ENCODE peak calls at places on chromosomes 16 and 17, in five cellular contexts. One of them, this sample, is unnamed.

GRCh38 chr17:73435412-73435811 is 123.6 kb upstream of the CDC42EP4 start:
- DNase-seq in body of pancreas: no peak
- DNase-seq in foreskin fibroblast: no peak
- DNase-seq in H1: no peak
- DNase-seq in activated B cell treated with CpG ODN at 0.5 μM for 24 hours: no peak
- DNase-seq in this sample: no peak

GRCh38 chr17:63480826-63481487 is 4.1 kb downstream of the ACE start:
- DNase-seq in H1: no peak
- DNase-seq in activated B cell treated with CpG ODN at 0.5 μM for 24 hours: no peak
- DNase-seq in body of pancreas: peak
- DNase-seq in foreskin fibroblast: no peak
- DNase-seq in this sample: no peak

GRCh38 chr17:48625502-48626201 is 506 bp downstream of the HOXB9 start:
- DNase-seq in activated B cell treated with CpG ODN at 0.5 μM for 24 hours: peak
- DNase-seq in foreskin fibroblast: no peak
- DNase-seq in body of pancreas: peak
- DNase-seq in H1: peak
- DNase-seq in this sample: no peak

GRCh38 chr17:81941484-81942166 is 4.5 kb upstream of the PYCR1 start:
- DNase-seq in activated B cell treated with CpG ODN at 0.5 μM for 24 hours: no peak
- DNase-seq in H1: no peak
- DNase-seq in foreskin fibroblast: no peak
- DNase-seq in body of pancreas: no peak
- DNase-seq in this sample: no peak

GRCh38 chr17:1275962-1276736 is 3.3 kb upstream of the TRARG1 start:
- DNase-seq in body of pancreas: peak
- DNase-seq in foreskin fibroblast: peak
- DNase-seq in activated B cell treated with CpG ODN at 0.5 μM for 24 hours: peak
- DNase-seq in H1: peak
- DNase-seq in this sample: no peak

GRCh38 chr17:3603870-3604259 is 5.3 kb downstream of the TRPV1 start:
- DNase-seq in activated B cell treated with CpG ODN at 0.5 μM for 24 hours: no peak
- DNase-seq in foreskin fibroblast: no peak
- DNase-seq in H1: no peak
- DNase-seq in body of pancreas: no peak
- DNase-seq in this sample: no peak

GRCh38 chr17:17043668-17044226 is 1.5 kb downstream of the MPRIP start:
- DNase-seq in body of pancreas: no peak
- DNase-seq in foreskin fibroblast: peak
- DNase-seq in H1: no peak
- DNase-seq in activated B cell treated with CpG ODN at 0.5 μM for 24 hours: no peak
- DNase-seq in this sample: no peak

GRCh38 chr16:69003500-69003899 is 102.0 kb upstream of the HAS3 start:
- DNase-seq in body of pancreas: no peak
- DNase-seq in H1: no peak
- DNase-seq in foreskin fibroblast: no peak
- DNase-seq in activated B cell treated with CpG ODN at 0.5 μM for 24 hours: no peak
- DNase-seq in this sample: no peak

GRCh38 chr17:7854851-7855642 is at the start of gene TMEM88:
- DNase-seq in foreskin fibroblast: no peak
- DNase-seq in H1: peak
- DNase-seq in body of pancreas: no peak
- DNase-seq in activated B cell treated with CpG ODN at 0.5 μM for 24 hours: peak
- DNase-seq in this sample: peak

GRCh38 chr17:29807520-29808361 is 122.3 kb downstream of the SSH2 start:
- DNase-seq in foreskin fibroblast: peak
- DNase-seq in H1: peak
- DNase-seq in activated B cell treated with CpG ODN at 0.5 μM for 24 hours: peak
- DNase-seq in body of pancreas: peak
- DNase-seq in this sample: no peak

GRCh38 chr16:3188675-3188924 is 596 bp downstream of the OR1F1 start:
- DNase-seq in H1: no peak
- DNase-seq in activated B cell treated with CpG ODN at 0.5 μM for 24 hours: no peak
- DNase-seq in body of pancreas: no peak
- DNase-seq in foreskin fibroblast: no peak
- DNase-seq in this sample: no peak

GRCh38 chr17:27657620-27658019 is 26.6 kb downstream of the LGALS9 start:
- DNase-seq in activated B cell treated with CpG ODN at 0.5 μM for 24 hours: no peak
- DNase-seq in foreskin fibroblast: peak
- DNase-seq in body of pancreas: no peak
- DNase-seq in H1: no peak
- DNase-seq in this sample: no peak

GRCh38 chr16:20857281-20857680 is 42.9 kb downstream of the DCUN1D3 start:
- DNase-seq in H1: no peak
- DNase-seq in body of pancreas: no peak
- DNase-seq in foreskin fibroblast: no peak
- DNase-seq in activated B cell treated with CpG ODN at 0.5 μM for 24 hours: no peak
- DNase-seq in this sample: no peak

GRCh38 chr16:31128711-31129567 is 6.6 kb downstream of the PRSS8 start:
- DNase-seq in activated B cell treated with CpG ODN at 0.5 μM for 24 hours: no peak
- DNase-seq in H1: no peak
- DNase-seq in foreskin fibroblast: no peak
- DNase-seq in body of pancreas: peak
- DNase-seq in this sample: no peak

GRCh38 chr17:83201206-83202001 is 122.0 kb downstream of the METRNL start:
- DNase-seq in body of pancreas: peak
- DNase-seq in foreskin fibroblast: no peak
- DNase-seq in activated B cell treated with CpG ODN at 0.5 μM for 24 hours: peak
- DNase-seq in H1: no peak
- DNase-seq in this sample: no peak

GRCh38 chr17:142876-143784 is 5.8 kb downstream of the SCGB1C2 start:
- DNase-seq in activated B cell treated with CpG ODN at 0.5 μM for 24 hours: peak
- DNase-seq in body of pancreas: no peak
- DNase-seq in foreskin fibroblast: no peak
- DNase-seq in H1: no peak
- DNase-seq in this sample: peak

GRCh38 chr16:49542391-49542891 is 168.8 kb downstream of the C16orf78 start:
- DNase-seq in H1: no peak
- DNase-seq in foreskin fibroblast: no peak
- DNase-seq in body of pancreas: no peak
- DNase-seq in activated B cell treated with CpG ODN at 0.5 μM for 24 hours: no peak
- DNase-seq in this sample: no peak

GRCh38 chr17:7015587-7016020 is 3.2 kb downstream of the RNASEK start:
- DNase-seq in foreskin fibroblast: peak
- DNase-seq in body of pancreas: no peak
- DNase-seq in H1: no peak
- DNase-seq in activated B cell treated with CpG ODN at 0.5 μM for 24 hours: no peak
- DNase-seq in this sample: no peak

GRCh38 chr17:17535957-17536356 is 39.8 kb upstream of the RASD1 start:
- DNase-seq in body of pancreas: peak
- DNase-seq in activated B cell treated with CpG ODN at 0.5 μM for 24 hours: no peak
- DNase-seq in H1: no peak
- DNase-seq in foreskin fibroblast: peak
- DNase-seq in this sample: no peak

GRCh38 chr17:1484586-1485310 is 7.7 kb downstream of the MYO1C start:
- DNase-seq in activated B cell treated with CpG ODN at 0.5 μM for 24 hours: peak
- DNase-seq in body of pancreas: peak
- DNase-seq in foreskin fibroblast: peak
- DNase-seq in H1: peak
- DNase-seq in this sample: no peak

GRCh38 chr16:65681406-65681805 is 559.5 kb upstream of the CDH11 start:
- DNase-seq in H1: no peak
- DNase-seq in body of pancreas: no peak
- DNase-seq in activated B cell treated with CpG ODN at 0.5 μM for 24 hours: no peak
- DNase-seq in foreskin fibroblast: no peak
- DNase-seq in this sample: no peak

GRCh38 chr16:86692476-86692875 is 114.1 kb downstream of the FOXL1 start:
- DNase-seq in activated B cell treated with CpG ODN at 0.5 μM for 24 hours: no peak
- DNase-seq in H1: no peak
- DNase-seq in foreskin fibroblast: no peak
- DNase-seq in body of pancreas: no peak
- DNase-seq in this sample: no peak

GRCh38 chr17:58679263-58680037 is 12.4 kb downstream of the TEX14 start:
- DNase-seq in body of pancreas: no peak
- DNase-seq in H1: no peak
- DNase-seq in activated B cell treated with CpG ODN at 0.5 μM for 24 hours: no peak
- DNase-seq in foreskin fibroblast: no peak
- DNase-seq in this sample: no peak

GRCh38 chr17:66310528-66311148 is 8.2 kb downstream of the PRKCA start:
- DNase-seq in body of pancreas: no peak
- DNase-seq in H1: peak
- DNase-seq in foreskin fibroblast: no peak
- DNase-seq in activated B cell treated with CpG ODN at 0.5 μM for 24 hours: no peak
- DNase-seq in this sample: no peak

GRCh38 chr16:10964891-10965326 is 20.5 kb downstream of the CLEC16A start:
- DNase-seq in activated B cell treated with CpG ODN at 0.5 μM for 24 hours: no peak
- DNase-seq in foreskin fibroblast: no peak
- DNase-seq in H1: no peak
- DNase-seq in body of pancreas: no peak
- DNase-seq in this sample: no peak

GRCh38 chr17:29292992-29293889 is 707 bp downstream of the NUFIP2 start:
- DNase-seq in H1: peak
- DNase-seq in body of pancreas: peak
- DNase-seq in foreskin fibroblast: peak
- DNase-seq in activated B cell treated with CpG ODN at 0.5 μM for 24 hours: peak
- DNase-seq in this sample: peak

GRCh38 chr17:76265624-76266243 is 586 bp downstream of the UBALD2 start:
- DNase-seq in H1: peak
- DNase-seq in activated B cell treated with CpG ODN at 0.5 μM for 24 hours: no peak
- DNase-seq in foreskin fibroblast: peak
- DNase-seq in body of pancreas: peak
- DNase-seq in this sample: no peak

GRCh38 chr17:5500247-5500803 is 14.0 kb downstream of the MIS12 start:
- DNase-seq in body of pancreas: no peak
- DNase-seq in foreskin fibroblast: peak
- DNase-seq in activated B cell treated with CpG ODN at 0.5 μM for 24 hours: no peak
- DNase-seq in H1: no peak
- DNase-seq in this sample: no peak

GRCh38 chr17:36778458-36778857 is 158.8 kb upstream of the LHX1 start:
- DNase-seq in foreskin fibroblast: no peak
- DNase-seq in H1: no peak
- DNase-seq in body of pancreas: no peak
- DNase-seq in activated B cell treated with CpG ODN at 0.5 μM for 24 hours: no peak
- DNase-seq in this sample: no peak

GRCh38 chr17:8056232-8056975 is 17.5 kb downstream of the ALOX15B start:
- DNase-seq in body of pancreas: peak
- DNase-seq in foreskin fibroblast: peak
- DNase-seq in activated B cell treated with CpG ODN at 0.5 μM for 24 hours: peak
- DNase-seq in H1: no peak
- DNase-seq in this sample: no peak

GRCh38 chr17:50345443-50346312 is at the start of gene XYLT2:
- DNase-seq in foreskin fibroblast: peak
- DNase-seq in activated B cell treated with CpG ODN at 0.5 μM for 24 hours: peak
- DNase-seq in body of pancreas: peak
- DNase-seq in H1: peak
- DNase-seq in this sample: peak

GRCh38 chr16:10886739-10887269 is 9.8 kb downstream of the CIITA start:
- DNase-seq in body of pancreas: no peak
- DNase-seq in foreskin fibroblast: no peak
- DNase-seq in H1: no peak
- DNase-seq in activated B cell treated with CpG ODN at 0.5 μM for 24 hours: no peak
- DNase-seq in this sample: no peak

GRCh38 chr17:44002141-44002848 is 2.1 kb upstream of the NAGS start:
- DNase-seq in body of pancreas: no peak
- DNase-seq in H1: no peak
- DNase-seq in foreskin fibroblast: peak
- DNase-seq in activated B cell treated with CpG ODN at 0.5 μM for 24 hours: no peak
- DNase-seq in this sample: no peak

GRCh38 chr17:7912927-7913524 is 3.1 kb downstream of the RNF227 start:
- DNase-seq in H1: no peak
- DNase-seq in foreskin fibroblast: peak
- DNase-seq in activated B cell treated with CpG ODN at 0.5 μM for 24 hours: no peak
- DNase-seq in body of pancreas: peak
- DNase-seq in this sample: no peak

GRCh38 chr17:600576-601301 is 113.9 kb downstream of the VPS53 start:
- DNase-seq in activated B cell treated with CpG ODN at 0.5 μM for 24 hours: no peak
- DNase-seq in H1: no peak
- DNase-seq in body of pancreas: no peak
- DNase-seq in foreskin fibroblast: peak
- DNase-seq in this sample: no peak

GRCh38 chr17:74393323-74393942 is 26.1 kb downstream of the GPR142 start:
- DNase-seq in body of pancreas: no peak
- DNase-seq in activated B cell treated with CpG ODN at 0.5 μM for 24 hours: no peak
- DNase-seq in foreskin fibroblast: no peak
- DNase-seq in H1: no peak
- DNase-seq in this sample: no peak

GRCh38 chr16:70018254-70018653 is 67.1 kb downstream of the CLEC18A start:
- DNase-seq in body of pancreas: peak
- DNase-seq in H1: no peak
- DNase-seq in activated B cell treated with CpG ODN at 0.5 μM for 24 hours: no peak
- DNase-seq in foreskin fibroblast: peak
- DNase-seq in this sample: no peak
- TF ChIP-seq CTCF in body of pancreas: peak
- TF ChIP-seq CTCF in H1: peak
- TF ChIP-seq CTCF in activated B cell treated with CpG ODN at 0.5 μM for 24 hours: no peak
- TF ChIP-seq CTCF in foreskin fibroblast: peak
- TF ChIP-seq CTCF in this sample: peak

DNA sequence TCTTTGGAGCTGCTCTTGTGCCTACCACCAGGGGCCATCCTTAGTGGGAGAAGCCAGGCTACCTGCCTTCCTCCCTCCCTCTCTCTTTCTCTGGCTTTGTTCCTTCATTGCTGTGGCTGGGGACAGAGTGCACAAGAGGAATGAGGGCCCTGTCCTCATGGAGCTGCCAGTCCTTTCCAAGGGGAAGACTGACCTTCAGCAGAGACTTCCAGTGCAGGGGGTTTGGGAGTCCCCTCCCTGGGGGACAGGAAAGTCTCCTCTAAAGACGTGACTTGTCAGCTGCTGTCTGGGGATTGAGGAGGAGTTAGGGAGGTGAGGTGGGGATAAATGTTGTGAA is 108.1 kb downstream of the CMIP start:
- DNase-seq in body of pancreas: no peak
- DNase-seq in activated B cell treated with CpG ODN at 0.5 μM for 24 hours: no peak
- DNase-seq in H1: no peak
- DNase-seq in foreskin fibroblast: no peak
- DNase-seq in this sample: no peak
- TF ChIP-seq CTCF in body of pancreas: no peak
- TF ChIP-seq CTCF in activated B cell treated with CpG ODN at 0.5 μM for 24 hours: no peak
- TF ChIP-seq CTCF in H1: peak
- TF ChIP-seq CTCF in foreskin fibroblast: no peak
- TF ChIP-seq CTCF in this sample: no peak

GRCh38 chr16:78666318-78666717 is 566.9 kb downstream of the WWOX start:
- DNase-seq in activated B cell treated with CpG ODN at 0.5 μM for 24 hours: no peak
- DNase-seq in foreskin fibroblast: no peak
- DNase-seq in body of pancreas: no peak
- DNase-seq in H1: no peak
- DNase-seq in this sample: no peak

GRCh38 chr16:78659668-78660217 is 560.3 kb downstream of the WWOX start:
- DNase-seq in activated B cell treated with CpG ODN at 0.5 μM for 24 hours: no peak
- DNase-seq in H1: no peak
- DNase-seq in body of pancreas: no peak
- DNase-seq in foreskin fibroblast: no peak
- DNase-seq in this sample: no peak

GRCh38 chr16:78665373-78665772 is 565.9 kb downstream of the WWOX start:
- DNase-seq in body of pancreas: no peak
- DNase-seq in H1: no peak
- DNase-seq in activated B cell treated with CpG ODN at 0.5 μM for 24 hours: no peak
- DNase-seq in foreskin fibroblast: no peak
- DNase-seq in this sample: no peak

GRCh38 chr16:78660795-78661194 is 561.3 kb downstream of the WWOX start:
- DNase-seq in H1: no peak
- DNase-seq in activated B cell treated with CpG ODN at 0.5 μM for 24 hours: no peak
- DNase-seq in body of pancreas: no peak
- DNase-seq in foreskin fibroblast: no peak
- DNase-seq in this sample: no peak

GRCh38 chr16:78663690-78664089 is 564.2 kb downstream of the WWOX start:
- DNase-seq in foreskin fibroblast: no peak
- DNase-seq in activated B cell treated with CpG ODN at 0.5 μM for 24 hours: no peak
- DNase-seq in H1: no peak
- DNase-seq in body of pancreas: no peak
- DNase-seq in this sample: no peak
- TF ChIP-seq CTCF in foreskin fibroblast: no peak
- TF ChIP-seq CTCF in activated B cell treated with CpG ODN at 0.5 μM for 24 hours: no peak
- TF ChIP-seq CTCF in H1: no peak
- TF ChIP-seq CTCF in body of pancreas: no peak
- TF ChIP-seq CTCF in this sample: no peak

GRCh38 chr16:88068476-88069396 is 117.5 kb downstream of the BANP start:
- DNase-seq in foreskin fibroblast: no peak
- DNase-seq in activated B cell treated with CpG ODN at 0.5 μM for 24 hours: no peak
- DNase-seq in body of pancreas: peak
- DNase-seq in H1: no peak
- DNase-seq in this sample: no peak
- TF ChIP-seq CTCF in foreskin fibroblast: no peak
- TF ChIP-seq CTCF in activated B cell treated with CpG ODN at 0.5 μM for 24 hours: no peak
- TF ChIP-seq CTCF in body of pancreas: no peak
- TF ChIP-seq CTCF in H1: peak
- TF ChIP-seq CTCF in this sample: no peak